ENCODE peak calls at places on chromosomes 13 and 19, in eight cellular contexts. One of them, this sample, is unnamed.

GRCh38 chr13:33497146-33497845 is 211.7 kb upstream of the STARD13 start:
- DNase-seq in iPS DF 6.9: no peak
- DNase-seq in cardiac fibroblast: no peak
- DNase-seq in CD8-positive, alpha-beta T cell: no peak
- DNase-seq in COR-L47: no peak
- DNase-seq in hypothalamus: no peak
- DNase-seq in stimulated activated CD4-positive, alpha-beta T cell treated with anti-CD3 and anti-CD28 coated beads, Interleukin-1b, Interleukin-23, amount 100 ng/mL, for 1 hour: no peak
- DNase-seq in RWPE1: no peak
- DNase-seq in this sample: no peak

GRCh38 chr13:29336356-29336755 is 259.1 kb downstream of the SLC7A1 start:
- DNase-seq in iPS DF 6.9: no peak
- DNase-seq in cardiac fibroblast: no peak
- DNase-seq in CD8-positive, alpha-beta T cell: no peak
- DNase-seq in COR-L47: no peak
- DNase-seq in hypothalamus: no peak
- DNase-seq in stimulated activated CD4-positive, alpha-beta T cell treated with anti-CD3 and anti-CD28 coated beads, Interleukin-1b, Interleukin-23, amount 100 ng/mL, for 1 hour: no peak
- DNase-seq in RWPE1: no peak
- DNase-seq in this sample: no peak

GRCh38 chr13:93559718-93560117 is 333.1 kb downstream of the GPC6 start:
- DNase-seq in iPS DF 6.9: no peak
- DNase-seq in cardiac fibroblast: peak
- DNase-seq in CD8-positive, alpha-beta T cell: no peak
- DNase-seq in COR-L47: no peak
- DNase-seq in hypothalamus: no peak
- DNase-seq in stimulated activated CD4-positive, alpha-beta T cell treated with anti-CD3 and anti-CD28 coated beads, Interleukin-1b, Interleukin-23, amount 100 ng/mL, for 1 hour: no peak
- DNase-seq in RWPE1: peak
- DNase-seq in this sample: no peak

GRCh38 chr19:29372921-29373797 is 152.6 kb upstream of the VSTM2B start:
- DNase-seq in iPS DF 6.9: no peak
- DNase-seq in cardiac fibroblast: no peak
- DNase-seq in CD8-positive, alpha-beta T cell: no peak
- DNase-seq in COR-L47: no peak
- DNase-seq in hypothalamus: no peak
- DNase-seq in stimulated activated CD4-positive, alpha-beta T cell treated with anti-CD3 and anti-CD28 coated beads, Interleukin-1b, Interleukin-23, amount 100 ng/mL, for 1 hour: no peak
- DNase-seq in RWPE1: no peak
- DNase-seq in this sample: no peak

GRCh38 chr19:3075605-3076431 is 13.5 kb upstream of the TLE5 start:
- DNase-seq in iPS DF 6.9: no peak
- DNase-seq in cardiac fibroblast: no peak
- DNase-seq in CD8-positive, alpha-beta T cell: peak
- DNase-seq in COR-L47: peak
- DNase-seq in hypothalamus: peak
- DNase-seq in stimulated activated CD4-positive, alpha-beta T cell treated with anti-CD3 and anti-CD28 coated beads, Interleukin-1b, Interleukin-23, amount 100 ng/mL, for 1 hour: peak
- DNase-seq in RWPE1: peak
- DNase-seq in this sample: no peak

GRCh38 chr19:19160489-19161035 is 9.5 kb downstream of the MEF2B start:
- DNase-seq in iPS DF 6.9: no peak
- DNase-seq in cardiac fibroblast: no peak
- DNase-seq in CD8-positive, alpha-beta T cell: no peak
- DNase-seq in COR-L47: no peak
- DNase-seq in hypothalamus: no peak
- DNase-seq in stimulated activated CD4-positive, alpha-beta T cell treated with anti-CD3 and anti-CD28 coated beads, Interleukin-1b, Interleukin-23, amount 100 ng/mL, for 1 hour: no peak
- DNase-seq in RWPE1: no peak
- DNase-seq in this sample: no peak

GRCh38 chr13:41054212-41054877 is 7.0 kb upstream of the WBP4 start:
- DNase-seq in iPS DF 6.9: no peak
- DNase-seq in cardiac fibroblast: peak
- DNase-seq in CD8-positive, alpha-beta T cell: peak
- DNase-seq in COR-L47: peak
- DNase-seq in hypothalamus: no peak
- DNase-seq in stimulated activated CD4-positive, alpha-beta T cell treated with anti-CD3 and anti-CD28 coated beads, Interleukin-1b, Interleukin-23, amount 100 ng/mL, for 1 hour: no peak
- DNase-seq in RWPE1: no peak
- DNase-seq in this sample: peak

GRCh38 chr13:106756446-106756845 is 188.5 kb upstream of the ARGLU1 start:
- DNase-seq in iPS DF 6.9: no peak
- DNase-seq in cardiac fibroblast: no peak
- DNase-seq in CD8-positive, alpha-beta T cell: no peak
- DNase-seq in COR-L47: no peak
- DNase-seq in hypothalamus: no peak
- DNase-seq in stimulated activated CD4-positive, alpha-beta T cell treated with anti-CD3 and anti-CD28 coated beads, Interleukin-1b, Interleukin-23, amount 100 ng/mL, for 1 hour: no peak
- DNase-seq in RWPE1: no peak
- DNase-seq in this sample: no peak

GRCh38 chr19:402786-403185 is 6.2 kb downstream of the C2CD4C start:
- DNase-seq in iPS DF 6.9: no peak
- DNase-seq in cardiac fibroblast: no peak
- DNase-seq in CD8-positive, alpha-beta T cell: no peak
- DNase-seq in COR-L47: no peak
- DNase-seq in hypothalamus: no peak
- DNase-seq in stimulated activated CD4-positive, alpha-beta T cell treated with anti-CD3 and anti-CD28 coated beads, Interleukin-1b, Interleukin-23, amount 100 ng/mL, for 1 hour: no peak
- DNase-seq in RWPE1: no peak
- DNase-seq in this sample: no peak

GRCh38 chr19:3325451-3325850 is 40.9 kb upstream of the NFIC start:
- DNase-seq in iPS DF 6.9: no peak
- DNase-seq in cardiac fibroblast: no peak
- DNase-seq in CD8-positive, alpha-beta T cell: no peak
- DNase-seq in COR-L47: no peak
- DNase-seq in hypothalamus: no peak
- DNase-seq in stimulated activated CD4-positive, alpha-beta T cell treated with anti-CD3 and anti-CD28 coated beads, Interleukin-1b, Interleukin-23, amount 100 ng/mL, for 1 hour: no peak
- DNase-seq in RWPE1: no peak
- DNase-seq in this sample: no peak

GRCh38 chr19:55694656-55695491 is 19.8 kb downstream of the EPN1 start:
- DNase-seq in iPS DF 6.9: no peak
- DNase-seq in cardiac fibroblast: no peak
- DNase-seq in CD8-positive, alpha-beta T cell: no peak
- DNase-seq in COR-L47: no peak
- DNase-seq in hypothalamus: no peak
- DNase-seq in stimulated activated CD4-positive, alpha-beta T cell treated with anti-CD3 and anti-CD28 coated beads, Interleukin-1b, Interleukin-23, amount 100 ng/mL, for 1 hour: no peak
- DNase-seq in RWPE1: no peak
- DNase-seq in this sample: no peak